ENCODE peak calls at places on chromosome 20, in eight cellular contexts. X is WERI-Rb-1; S is iPS DF 6.9; D is astrocyte; I is GM23248; Y is uterus; W is psoas muscle; O is CD4-positive, CD25-positive, alpha-beta regulatory T cell. J is an unnamed sample. For H3K9me3, the result is how much of the 10 kb centered on the place peaks cover.

GRCh38 chr20:57708694-57709673 is 831 bp downstream of the PMEPA1 start:
- DNase-seq in Y (peak), D (no peak), W (peak), S (no peak), I (peak), O (peak), X (no peak), J (peak)

GRCh38 chr20:43962518-43962917 is 47.9 kb downstream of the TOX2 start:
- DNase-seq in Y (no peak), O (no peak), X (no peak), I (no peak), W (no peak), S (no peak), D (no peak), J (no peak)

GRCh38 chr20:38515631-38516030 is 43.0 kb downstream of the RALGAPB start:
- DNase-seq in O (no peak), Y (no peak), W (no peak), X (no peak), I (no peak), S (no peak), D (no peak), J (no peak)

GRCh38 chr20:24993337-24994185 is 1.0 kb upstream of the APMAP start:
- DNase-seq in S (no peak), O (no peak), D (peak), Y (no peak), I (peak), W (no peak), X (peak), J (peak)

GRCh38 chr20:6765469-6766058 is 1.9 kb upstream of the BMP2 start:
- DNase-seq in O (no peak), X (no peak), D (peak), S (no peak), I (peak), Y (no peak), W (no peak), J (peak)

GRCh38 chr20:44609511-44610312 is 27.3 kb downstream of the PKIG start:
- DNase-seq in W (peak), D (peak), S (peak), O (peak), Y (peak), X (peak), I (peak), J (peak)

GRCh38 chr20:45339084-45339483 is 9.1 kb downstream of the SDC4 start:
- DNase-seq in W (no peak), Y (no peak), S (no peak), D (no peak), O (no peak), X (no peak), I (no peak), J (no peak)

GRCh38 chr20:44411020-44411756 is 55.7 kb downstream of the HNF4A start:
- DNase-seq in Y (no peak), I (no peak), S (no peak), O (no peak), X (no peak), D (no peak), W (no peak), J (no peak)

GRCh38 chr20:23361108-23361650 is 803 bp upstream of the GZF1 start:
- DNase-seq in I (peak), O (no peak), S (no peak), D (no peak), X (no peak), W (no peak), Y (peak), J (peak)

DNA sequence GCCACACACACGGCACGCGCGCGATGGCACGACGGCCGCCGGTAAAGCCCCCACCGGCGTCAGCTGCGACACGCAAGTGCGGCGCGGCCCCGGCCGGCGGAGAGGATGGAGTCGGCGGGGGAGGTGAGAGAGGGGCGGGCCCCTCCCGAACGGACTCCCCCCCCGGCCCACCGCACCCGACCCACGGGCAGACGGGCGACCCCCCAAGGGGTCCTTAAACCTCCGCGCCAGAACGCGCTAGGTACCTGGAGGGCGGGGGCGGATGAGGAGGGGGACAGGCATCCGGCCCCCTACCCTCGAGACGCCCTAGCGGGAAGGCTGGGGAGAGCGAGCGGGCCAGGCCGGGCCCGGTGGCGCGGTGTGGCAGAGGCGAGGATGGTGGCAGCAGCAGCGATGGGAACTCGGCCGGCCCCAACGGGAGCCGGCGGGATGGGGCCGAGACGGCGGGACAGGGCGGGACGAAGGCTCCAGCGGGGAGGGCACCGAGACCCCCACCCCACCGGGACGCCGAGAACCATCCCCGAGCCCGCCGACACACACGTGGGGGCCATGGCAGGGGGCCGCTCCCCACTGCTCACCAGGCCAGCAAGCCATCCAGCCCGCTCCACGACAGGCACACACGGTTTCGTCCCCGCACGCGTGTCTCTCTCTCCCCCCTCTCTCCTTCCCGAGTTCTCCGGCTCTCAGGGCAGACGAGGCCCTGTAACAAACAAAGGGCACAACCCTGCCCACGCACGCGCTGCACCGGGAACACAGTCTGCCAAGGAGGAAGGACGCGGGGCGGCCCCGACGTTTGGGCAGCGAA is 1515.4 kb upstream of the DEFB115 start:
- DNase-seq in I (no peak), O (no peak), D (no peak), W (no peak), X (no peak), Y (no peak), S (no peak), J (no peak)
- H3K9me3 ChIP-seq in I (under half), O (under half), D (under half), W (under half), X (under half), Y (under half), S (under half), J (under half)

GRCh38 chr20:51301026-51301425 is 241.5 kb downstream of the NFATC2 start:
- DNase-seq in D (no peak), X (no peak), I (no peak), Y (no peak), S (no peak), O (no peak), W (no peak), J (no peak)
- H3K9me3 ChIP-seq in D (under half), X (under half), I (under half), Y (under half), S (under half), O (under half), W (under half), J (under half)

DNA sequence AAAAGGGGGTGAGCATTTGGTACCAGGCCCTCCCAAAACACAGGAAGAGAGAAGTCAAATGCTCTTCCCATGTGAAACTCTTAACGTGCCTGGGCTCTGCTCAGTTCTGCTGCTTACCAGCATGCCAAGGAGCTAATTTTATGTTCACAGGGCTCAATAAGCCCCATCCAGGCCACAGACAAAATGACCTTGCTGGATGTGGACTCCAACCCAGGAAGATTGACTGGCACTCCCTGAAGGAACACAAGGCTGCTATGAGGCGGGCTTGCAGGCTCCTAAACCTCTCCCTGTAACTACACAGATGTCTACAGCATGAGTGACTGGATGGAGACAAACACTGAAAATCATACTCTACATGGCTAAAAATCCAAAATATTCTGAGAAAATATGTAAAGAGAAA is 50.6 kb downstream of the CHD6 start:
- DNase-seq in I (no peak), Y (no peak), D (no peak), W (no peak), O (no peak), X (no peak), S (no peak), J (no peak)
- H3K9me3 ChIP-seq in I (under half), Y (under half), D (under half), W (under half), O (under half), X (under half), S (under half), J (under half)

DNA sequence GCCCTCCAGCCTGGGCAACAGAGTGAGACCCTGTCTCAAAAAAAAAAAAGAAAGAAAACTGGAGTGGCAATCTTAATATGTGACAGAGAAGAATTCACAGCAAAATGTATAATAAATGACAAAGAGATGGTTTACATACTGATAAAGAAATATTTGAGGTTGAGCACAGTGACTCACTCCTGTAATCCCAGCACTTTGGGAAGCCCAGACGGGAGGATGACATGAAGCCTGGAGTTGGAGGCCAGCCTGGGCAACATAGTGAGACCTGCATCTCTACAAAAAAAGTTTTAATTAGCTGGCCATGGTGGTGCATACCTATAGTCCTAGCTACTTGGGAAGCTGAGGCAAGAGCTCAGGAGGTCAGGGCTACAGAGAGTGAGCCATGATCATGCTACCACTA is 12.4 kb upstream of the DEFB118 start:
- DNase-seq in O (no peak), D (no peak), S (no peak), X (no peak), Y (no peak), W (no peak), I (peak), J (no peak)
- H3K9me3 ChIP-seq in O (under half), D (under half), S (under half), X (under half), Y (under half), W (under half), I (under half), J (under half)

DNA sequence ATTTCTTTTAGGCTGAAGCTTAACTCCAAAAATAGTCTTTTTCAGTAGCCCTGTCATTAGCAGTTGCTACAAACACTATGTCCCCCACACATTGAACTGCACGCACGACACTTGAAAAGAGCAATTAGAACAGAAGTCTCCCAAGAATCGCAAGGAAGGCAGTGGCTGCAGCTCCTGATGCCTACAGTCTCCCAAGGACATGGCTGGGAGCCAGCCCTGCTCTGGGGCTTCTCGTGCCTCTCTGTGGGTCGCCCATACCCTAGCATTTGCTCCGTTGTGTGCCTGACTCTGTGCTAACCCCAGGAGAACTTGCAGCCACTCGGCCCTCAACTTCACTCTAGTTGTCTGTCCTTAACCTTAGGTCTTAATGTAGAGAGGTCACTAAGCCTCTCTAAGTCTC is 454.2 kb downstream of the PTPRT start:
- DNase-seq in Y (no peak), D (no peak), I (no peak), W (no peak), S (no peak), X (no peak), O (no peak), J (no peak)
- H3K9me3 ChIP-seq in Y (under half), D (under half), I (under half), W (under half), S (under half), X (under half), O (under half), J (under half)

GRCh38 chr20:62103508-62104233 is 18.6 kb upstream of the LSM14B start:
- DNase-seq in Y (no peak), W (no peak), O (no peak), D (no peak), S (no peak), X (no peak), I (no peak), J (no peak)
- H3K9me3 ChIP-seq in Y (under half), W (under half), O (half or more), D (under half), S (under half), X (under half), I (under half), J (under half)

DNA sequence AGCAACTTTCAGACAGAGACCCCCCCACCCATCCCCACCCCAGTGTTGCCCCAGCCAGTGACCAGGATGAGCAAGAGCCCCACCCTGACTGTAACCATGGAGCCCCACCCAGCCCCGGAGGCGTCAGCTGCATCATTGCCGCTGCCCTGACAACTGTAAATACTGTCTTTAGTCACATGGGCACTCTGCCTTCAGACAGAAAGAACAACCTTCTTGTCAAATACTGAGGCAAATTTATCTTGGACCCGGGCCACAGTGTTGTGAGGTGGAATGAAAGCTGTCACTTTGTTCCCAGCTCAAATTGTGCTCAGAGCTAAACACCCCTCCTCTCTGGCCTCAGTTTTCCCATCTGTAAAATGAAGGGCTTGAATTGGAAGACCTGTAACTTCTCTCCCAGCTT is 23.8 kb downstream of the MOCS3 start:
- DNase-seq in I (peak), W (no peak), Y (no peak), O (no peak), D (peak), S (no peak), X (no peak), J (peak)
- H3K9me3 ChIP-seq in I (under half), W (under half), Y (under half), O (under half), D (under half), S (under half), X (under half), J (under half)

DNA sequence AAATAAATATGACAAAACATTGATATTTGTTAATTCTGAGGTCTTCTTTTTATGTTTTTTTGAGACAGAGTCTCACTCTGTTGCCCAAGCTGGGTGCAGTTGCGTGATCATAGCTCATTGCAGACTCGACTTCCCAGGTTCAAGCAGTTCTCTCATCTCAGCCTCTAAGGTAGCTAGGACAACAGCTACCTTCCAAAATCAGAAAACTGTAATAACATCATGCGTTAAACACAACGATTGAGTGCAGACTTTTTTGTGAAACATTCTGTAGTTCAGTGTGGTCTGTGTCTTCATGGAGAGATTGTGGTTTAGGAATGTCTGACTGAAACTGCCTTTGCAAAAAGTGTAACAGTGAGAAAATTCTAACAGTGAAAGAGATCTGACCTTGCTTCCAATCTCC is 16.1 kb upstream of the DOK5 start:
- DNase-seq in O (no peak), W (no peak), I (no peak), X (no peak), D (no peak), S (no peak), Y (no peak), J (no peak)
- H3K9me3 ChIP-seq in O (under half), W (under half), I (under half), X (under half), D (under half), S (under half), Y (under half), J (under half)

DNA sequence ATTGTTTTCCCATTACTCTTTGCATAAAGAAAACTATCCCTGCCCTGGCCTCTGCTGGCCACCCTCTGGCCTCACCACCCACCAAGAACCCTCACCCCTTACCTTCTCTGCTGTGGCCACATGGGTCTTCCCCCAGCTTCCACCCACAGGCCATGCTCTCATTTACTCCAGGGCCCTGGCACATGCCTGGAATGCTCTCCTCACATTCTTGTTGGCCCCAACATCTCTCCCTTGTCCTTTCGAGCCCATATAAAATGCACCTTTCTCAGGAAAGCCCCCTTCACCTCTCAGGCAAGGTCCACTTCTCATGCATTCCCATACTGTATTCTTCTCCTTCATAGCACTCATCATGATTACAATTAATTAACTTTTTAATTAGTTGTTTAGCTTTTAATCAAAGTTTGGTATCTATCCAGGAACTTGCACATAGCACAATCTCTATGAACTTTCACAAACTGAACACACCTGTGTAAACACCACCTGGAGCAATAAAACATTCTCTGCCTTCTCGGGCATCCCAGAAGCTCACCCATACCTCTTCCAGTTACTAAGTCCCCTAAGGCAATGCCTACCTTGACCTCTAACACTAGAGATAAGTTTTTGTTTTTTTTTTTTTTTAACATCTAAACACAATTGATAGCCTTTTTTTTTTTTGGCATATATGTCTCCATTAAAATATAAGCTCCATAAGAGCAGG is 617.2 kb downstream of the PTPRT start:
- DNase-seq in O (no peak), Y (no peak), I (no peak), X (no peak), S (no peak), D (no peak), W (no peak), J (no peak)
- H3K9me3 ChIP-seq in O (under half), Y (under half), I (under half), X (under half), S (under half), D (under half), W (under half), J (under half)